ENCODE peak calls at places on chromosomes 12 and 14, in four cellular contexts. U is heart right ventricle, Z is ovary, P is left ventricle myocardium inferior. I is an unnamed sample.

GRCh38 chr12:57738142-57738474 is 434 bp downstream of the AGAP2 start:
- DNase-seq in U (no peak), Z (no peak), P (no peak), I (no peak)

GRCh38 chr12:13478650-13479181 is 282.2 kb downstream of the EMP1 start:
- DNase-seq in U (no peak), Z (no peak), P (no peak), I (no peak)

GRCh38 chr12:26809611-26810298 is 23.2 kb downstream of the ITPR2 start:
- DNase-seq in U (no peak), Z (no peak), P (no peak), I (no peak)

GRCh38 chr14:83207550-83207949 is 1673.9 kb upstream of the SEL1L start:
- DNase-seq in U (no peak), Z (no peak), P (no peak), I (no peak)

GRCh38 chr12:14773685-14774073 is 29.6 kb downstream of the WBP11 start:
- DNase-seq in U (no peak), Z (no peak), P (no peak), I (no peak)

GRCh38 chr12:52975820-52976573 is 27.1 kb downstream of the KRT18 start:
- DNase-seq in U (peak), Z (no peak), P (no peak), I (peak)

GRCh38 chr12:18578191-18578590 is 159.6 kb downstream of the PLCZ1 start:
- DNase-seq in U (no peak), Z (no peak), P (no peak), I (no peak)

GRCh38 chr12:26077915-26078314 is 46.9 kb downstream of the BHLHE41 start:
- DNase-seq in U (no peak), Z (no peak), P (no peak), I (no peak)

GRCh38 chr14:103020271-103020910 is 37.0 kb downstream of the CDC42BPB start:
- DNase-seq in U (no peak), Z (peak), P (no peak), I (no peak)

GRCh38 chr12:52246720-52247621 is 13.9 kb downstream of the KRT7 start:
- DNase-seq in U (no peak), Z (no peak), P (no peak), I (no peak)

GRCh38 chr12:47282206-47282605 is 202.4 kb upstream of the AMIGO2 start:
- DNase-seq in U (no peak), Z (no peak), P (no peak), I (no peak)

GRCh38 chr14:30283822-30284446 is 275.0 kb upstream of the G2E3 start:
- DNase-seq in U (no peak), Z (no peak), P (no peak), I (peak)

GRCh38 chr12:106101798-106102197 is 37.0 kb downstream of the NUAK1 start:
- DNase-seq in U (no peak), Z (peak), P (no peak), I (no peak)

GRCh38 chr12:106096376-106096775 is 42.4 kb downstream of the NUAK1 start:
- DNase-seq in U (no peak), Z (peak), P (no peak), I (no peak)

GRCh38 chr12:106094304-106094703 is 44.5 kb downstream of the NUAK1 start:
- DNase-seq in U (no peak), Z (no peak), P (no peak), I (no peak)

GRCh38 chr12:106097011-106097410 is 41.7 kb downstream of the NUAK1 start:
- DNase-seq in U (no peak), Z (no peak), P (no peak), I (no peak)

GRCh38 chr12:106098691-106099200 is 40.0 kb downstream of the NUAK1 start:
- DNase-seq in U (no peak), Z (no peak), P (no peak), I (peak)
- H3K27ac ChIP-seq in U (peak), Z (no peak), P (peak), I (no peak)

GRCh38 chr12:102426599-102427541 is 53.5 kb downstream of the IGF1 start:
- DNase-seq in U (no peak), Z (no peak), P (no peak), I (no peak)
- TF ChIP-seq CTCF in U (no peak), Z (no peak), P (no peak), I (no peak)

DNA sequence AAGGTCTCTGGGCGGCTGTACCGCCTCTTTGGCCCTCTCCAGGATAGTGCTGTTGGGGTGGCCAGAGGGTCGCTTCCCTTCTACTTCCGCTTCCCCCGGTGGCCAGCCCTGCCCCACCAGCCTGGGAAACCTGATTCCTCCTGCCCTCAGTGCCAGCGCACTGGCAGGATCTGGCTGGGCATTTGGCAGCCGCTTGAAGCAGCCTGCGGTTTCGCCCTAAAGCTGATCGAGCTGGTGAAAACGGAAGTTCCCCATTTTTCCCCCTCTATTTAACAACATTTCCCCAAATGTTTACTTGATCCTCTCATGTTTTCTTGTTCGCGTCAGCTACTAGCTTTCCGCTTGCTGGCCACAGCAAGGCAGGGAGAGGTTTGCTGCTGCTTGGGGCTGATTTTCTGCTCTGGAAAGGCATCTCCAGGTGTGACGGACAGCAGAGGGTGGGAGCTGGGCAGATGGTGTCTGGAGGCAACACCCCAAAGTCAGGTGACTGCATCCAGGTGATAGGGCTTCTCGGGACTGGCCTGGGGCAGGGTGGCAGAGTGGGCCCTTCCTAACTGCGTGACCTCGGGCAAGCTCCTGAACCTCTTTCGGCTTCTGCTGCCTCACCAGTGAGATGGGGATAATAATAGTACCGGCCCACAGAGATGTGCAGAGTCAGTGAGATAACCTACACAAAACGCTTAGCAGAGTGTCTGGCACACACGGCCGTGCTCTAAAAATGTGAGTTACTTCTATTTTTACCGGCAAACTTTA is 53.0 kb downstream of the TSPAN9 start:
- DNase-seq in U (peak), Z (no peak), P (peak), I (no peak)
- H3K27ac ChIP-seq in U (peak), Z (peak), P (peak), I (no peak)

GRCh38 chr14:61122862-61123261 is 141.8 kb downstream of the SLC38A6 start:
- DNase-seq in U (no peak), Z (no peak), P (no peak), I (no peak)

GRCh38 chr14:61127099-61127498 is 146.1 kb downstream of the SLC38A6 start:
- DNase-seq in U (no peak), Z (no peak), P (no peak), I (no peak)

GRCh38 chr14:61126083-61126962 is 145.3 kb downstream of the SLC38A6 start:
- DNase-seq in U (no peak), Z (no peak), P (no peak), I (no peak)

GRCh38 chr14:61128382-61129167 is 147.5 kb downstream of the SLC38A6 start:
- DNase-seq in U (no peak), Z (no peak), P (no peak), I (no peak)

DNA sequence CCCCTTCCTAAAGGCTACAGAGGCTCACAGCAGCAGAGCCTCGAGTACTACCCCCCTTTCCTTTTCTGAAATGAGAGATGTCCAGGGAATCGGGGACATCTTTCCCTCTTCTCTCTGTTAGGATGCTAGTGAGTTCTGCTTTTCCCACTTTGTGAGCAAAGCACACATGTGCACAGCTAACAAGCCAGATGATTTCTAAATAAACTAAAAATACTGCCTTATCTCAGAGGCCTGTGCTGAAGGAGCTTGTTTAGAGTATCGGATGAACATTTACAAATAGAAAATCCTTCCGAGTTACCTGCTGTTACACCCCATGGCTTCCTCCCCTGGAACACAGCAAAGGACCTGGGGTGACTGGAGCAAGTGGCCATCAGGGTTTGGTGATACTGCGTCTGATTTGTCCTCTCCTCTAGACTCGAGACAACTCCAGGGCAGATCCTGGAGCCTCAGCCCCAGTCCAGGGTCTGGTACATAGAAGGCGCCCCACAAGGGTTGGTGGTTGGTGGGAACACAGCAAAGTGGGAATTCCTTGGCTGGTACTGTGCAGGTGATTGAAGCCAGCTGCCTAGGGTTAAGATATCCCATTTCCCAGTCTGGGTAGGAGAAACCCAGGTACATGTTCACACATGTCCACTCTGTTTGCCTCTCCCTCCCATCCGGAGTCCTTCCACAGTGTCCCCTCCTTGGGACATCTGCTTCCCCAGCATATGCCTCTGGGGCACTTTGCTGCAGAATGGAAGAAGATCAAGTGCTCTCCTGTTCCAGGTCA is 144.5 kb downstream of the SLC38A6 start:
- DNase-seq in U (no peak), Z (no peak), P (no peak), I (no peak)
- TF ChIP-seq CTCF in U (no peak), Z (no peak), P (no peak), I (no peak)

GRCh38 chr14:24233538-24233866 is 773 bp downstream of the GMPR2 start:
- DNase-seq in U (no peak), Z (no peak), P (no peak), I (no peak)
- H3K27ac ChIP-seq in U (peak), Z (peak), P (peak), I (peak)

GRCh38 chr12:49627752-49628360 is 4.5 kb downstream of the PRPF40B start:
- DNase-seq in U (no peak), Z (no peak), P (no peak), I (peak)

GRCh38 chr12:49624919-49625577 is 1.7 kb downstream of the PRPF40B start:
- DNase-seq in U (no peak), Z (no peak), P (no peak), I (no peak)

GRCh38 chr12:49623142-49623899 is at the start of gene PRPF40B:
- DNase-seq in U (peak), Z (peak), P (peak), I (peak)

GRCh38 chr12:49626836-49627235 is 3.5 kb downstream of the PRPF40B start:
- DNase-seq in U (no peak), Z (no peak), P (no peak), I (no peak)

GRCh38 chr12:49626169-49626835 is 2.9 kb downstream of the PRPF40B start:
- DNase-seq in U (no peak), Z (no peak), P (no peak), I (no peak)
- TF ChIP-seq CTCF in U (no peak), Z (no peak), P (no peak), I (peak)

I was measured in A673.